ENCODE peak calls at places on chromosomes 11 and 22, in six cellular contexts. A, N, S, O, W and G are unnamed samples.

GRCh38 chr11:9158898-9159391 is 67.5 kb upstream of the SCUBE2 start:
- ATAC-seq in N (no peak), W (peak), O (peak), S (no peak), A (no peak), G (no peak)

GRCh38 chr22:42642801-42643631 is 2.6 kb upstream of the ATP5MGL start:
- ATAC-seq in S (no peak), N (no peak), A (no peak), O (no peak), W (no peak), G (no peak)

GRCh38 chr11:64048042-64048854 is 12.5 kb downstream of the FLRT1 start:
- ATAC-seq in W (no peak), N (peak), S (no peak), O (no peak), A (no peak), G (peak)

GRCh38 chr11:111808063-111808588 is 41.9 kb upstream of the PPP2R1B start:
- ATAC-seq in W (no peak), S (peak), N (no peak), A (no peak), O (no peak), G (no peak)

GRCh38 chr11:68164437-68164836 is 43.2 kb upstream of the CHKA start:
- ATAC-seq in A (no peak), S (no peak), W (peak), N (no peak), O (no peak), G (no peak)

GRCh38 chr11:3903207-3903896 is 47.9 kb downstream of the STIM1 start:
- ATAC-seq in O (no peak), A (no peak), W (no peak), S (no peak), N (no peak), G (no peak)

GRCh38 chr22:50107529-50107928 is 17.7 kb downstream of the MOV10L1 start:
- ATAC-seq in S (no peak), O (no peak), W (no peak), A (no peak), N (no peak), G (no peak)

GRCh38 chr22:41308054-41308453 is 6.7 kb downstream of the ZC3H7B start:
- ATAC-seq in A (no peak), O (peak), N (peak), S (no peak), W (peak), G (peak)

GRCh38 chr22:20991252-20992055 is 9.4 kb downstream of the LZTR1 start:
- ATAC-seq in A (no peak), W (no peak), O (no peak), S (no peak), N (no peak), G (no peak)

GRCh38 chr11:3926458-3927095 is 71.1 kb downstream of the STIM1 start:
- ATAC-seq in O (no peak), N (no peak), A (no peak), W (peak), S (no peak), G (no peak)

GRCh38 chr22:47129902-47130301 is 367.5 kb downstream of the TBC1D22A start:
- ATAC-seq in O (no peak), A (no peak), N (peak), S (no peak), W (no peak), G (no peak)

GRCh38 chr11:73380321-73380720 is 4.1 kb downstream of the RELT start:
- ATAC-seq in W (no peak), S (no peak), N (no peak), O (no peak), A (no peak), G (no peak)

GRCh38 chr22:33889748-33890147 is 30.5 kb downstream of the LARGE1 start:
- ATAC-seq in N (no peak), S (no peak), O (no peak), A (no peak), W (no peak), G (no peak)

GRCh38 chr11:64165842-64166635 is at the start of gene MACROD1:
- ATAC-seq in S (peak), W (peak), A (peak), N (peak), O (peak), G (peak)

GRCh38 chr11:116871248-116871647 is 33.8 kb upstream of the APOA1 start:
- ATAC-seq in W (peak), A (no peak), N (no peak), O (no peak), S (no peak), G (no peak)

GRCh38 chr22:44368611-44369010 is 55.9 kb upstream of the SHISAL1 start:
- ATAC-seq in A (no peak), O (no peak), S (no peak), W (no peak), N (no peak), G (no peak)

GRCh38 chr11:44949160-44950035 is 1.3 kb downstream of the TP53I11 start:
- ATAC-seq in S (no peak), N (peak), W (peak), O (peak), A (no peak), G (peak)

GRCh38 chr11:20360650-20361049 is 2.9 kb upstream of the HTATIP2 start:
- ATAC-seq in W (no peak), N (peak), O (no peak), S (no peak), A (no peak), G (no peak)

GRCh38 chr11:69014084-69014935 is 1.3 kb upstream of the MRGPRF start:
- ATAC-seq in A (peak), S (peak), N (no peak), W (peak), O (no peak), G (peak)

GRCh38 chr11:73325036-73325981 is 17.2 kb downstream of the ARHGEF17 start:
- ATAC-seq in N (no peak), W (peak), O (no peak), S (no peak), A (no peak), G (peak)

GRCh38 chr11:103587951-103588788 is 448.3 kb upstream of the DDI1 start:
- ATAC-seq in A (no peak), S (no peak), N (no peak), W (no peak), O (no peak), G (no peak)

GRCh38 chr22:45031629-45032403 is 22.0 kb upstream of the PHF21B start:
- ATAC-seq in O (no peak), S (no peak), W (no peak), A (no peak), N (no peak), G (no peak)

GRCh38 chr11:14698771-14699170 is 55.2 kb downstream of the PDE3B start:
- ATAC-seq in O (no peak), W (no peak), N (no peak), S (no peak), A (no peak), G (no peak)

GRCh38 chr11:33179431-33179830 is 18.2 kb upstream of the CSTF3 start:
- ATAC-seq in N (no peak), S (no peak), A (no peak), W (no peak), O (no peak), G (peak)

GRCh38 chr22:22070371-22070824 is 87.8 kb upstream of the TOP3B start:
- ATAC-seq in O (no peak), S (no peak), W (no peak), A (no peak), N (no peak), G (no peak)

GRCh38 chr11:111443032-111443431 is 64.0 kb upstream of the POU2AF1 start:
- ATAC-seq in W (no peak), A (no peak), N (no peak), S (no peak), O (no peak), G (no peak)

GRCh38 chr22:38503021-38503420 is 3.1 kb downstream of the DDX17 start:
- ATAC-seq in A (no peak), N (no peak), O (no peak), S (no peak), W (no peak), G (no peak)

GRCh38 chr22:37907036-37907954 is 1.2 kb downstream of the MICALL1 start:
- ATAC-seq in N (no peak), O (no peak), A (no peak), S (no peak), W (no peak), G (no peak)

GRCh38 chr22:38921126-38921525 is 36.3 kb upstream of the APOBEC3A start:
- ATAC-seq in S (no peak), O (peak), A (no peak), N (peak), W (no peak), G (no peak)

GRCh38 chr11:9629064-9629463 is 34.8 kb upstream of the SWAP70 start:
- ATAC-seq in W (no peak), S (no peak), N (no peak), A (no peak), O (no peak), G (no peak)

GRCh38 chr11:104462346-104462745 is 298.4 kb upstream of the PDGFD start:
- ATAC-seq in A (no peak), O (no peak), N (no peak), W (peak), S (no peak), G (no peak)

GRCh38 chr22:16783930-16784354 is 41.3 kb downstream of the XKR3 start:
- ATAC-seq in W (no peak), N (no peak), O (no peak), A (no peak), S (no peak), G (no peak)

GRCh38 chr22:20187777-20188566 is 37.1 kb upstream of the CCDC188 start:
- ATAC-seq in N (no peak), O (no peak), A (no peak), W (no peak), S (no peak), G (no peak)

GRCh38 chr11:96265236-96265737 is 77.7 kb downstream of the MAML2 start:
- ATAC-seq in N (no peak), S (no peak), A (no peak), O (no peak), W (no peak), G (no peak)

GRCh38 chr11:31915867-31916266 is 104.7 kb upstream of the PAX6 start:
- ATAC-seq in W (no peak), O (no peak), A (no peak), N (no peak), S (no peak), G (no peak)

GRCh38 chr11:40328890-40329617 is 1130.4 kb downstream of the LRRC4C start:
- ATAC-seq in S (peak), N (peak), W (peak), O (peak), A (no peak), G (peak)

GRCh38 chr11:71154406-71154805 is 98.0 kb downstream of the SHANK2 start:
- ATAC-seq in W (no peak), O (no peak), S (no peak), N (no peak), A (no peak), G (no peak)

GRCh38 chr11:134068829-134069425 is at the start of gene JAM3:
- ATAC-seq in N (peak), S (peak), W (peak), A (peak), O (peak), G (peak)
- TF ChIP-seq POLR2A in N (no peak), S (no peak), W (peak), A (peak), O (peak), G (peak)

DNA sequence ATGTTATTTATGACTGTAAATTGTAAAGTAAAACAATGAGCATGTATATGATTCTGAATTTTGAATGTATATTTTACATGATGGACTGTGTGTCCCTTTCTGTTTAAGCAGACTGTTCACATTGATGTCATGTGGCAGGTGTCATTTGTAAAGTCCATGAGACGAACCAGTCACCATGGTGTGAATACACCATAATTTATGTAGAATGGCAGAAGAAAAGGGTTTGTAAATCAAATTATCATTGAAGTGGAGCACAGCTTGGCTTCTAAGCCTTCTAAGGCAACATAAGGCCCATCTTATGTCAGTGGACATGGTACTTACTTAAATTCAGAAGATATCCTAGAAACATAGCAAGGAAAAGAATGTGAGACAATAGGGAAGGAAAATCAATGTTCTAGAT is 4.5 kb downstream of the MAP6 start:
- ATAC-seq in O (no peak), S (no peak), N (no peak), W (no peak), A (no peak), G (no peak)
- TF ChIP-seq POLR2A in O (no peak), S (no peak), N (no peak), W (no peak), A (no peak), G (no peak)

DNA sequence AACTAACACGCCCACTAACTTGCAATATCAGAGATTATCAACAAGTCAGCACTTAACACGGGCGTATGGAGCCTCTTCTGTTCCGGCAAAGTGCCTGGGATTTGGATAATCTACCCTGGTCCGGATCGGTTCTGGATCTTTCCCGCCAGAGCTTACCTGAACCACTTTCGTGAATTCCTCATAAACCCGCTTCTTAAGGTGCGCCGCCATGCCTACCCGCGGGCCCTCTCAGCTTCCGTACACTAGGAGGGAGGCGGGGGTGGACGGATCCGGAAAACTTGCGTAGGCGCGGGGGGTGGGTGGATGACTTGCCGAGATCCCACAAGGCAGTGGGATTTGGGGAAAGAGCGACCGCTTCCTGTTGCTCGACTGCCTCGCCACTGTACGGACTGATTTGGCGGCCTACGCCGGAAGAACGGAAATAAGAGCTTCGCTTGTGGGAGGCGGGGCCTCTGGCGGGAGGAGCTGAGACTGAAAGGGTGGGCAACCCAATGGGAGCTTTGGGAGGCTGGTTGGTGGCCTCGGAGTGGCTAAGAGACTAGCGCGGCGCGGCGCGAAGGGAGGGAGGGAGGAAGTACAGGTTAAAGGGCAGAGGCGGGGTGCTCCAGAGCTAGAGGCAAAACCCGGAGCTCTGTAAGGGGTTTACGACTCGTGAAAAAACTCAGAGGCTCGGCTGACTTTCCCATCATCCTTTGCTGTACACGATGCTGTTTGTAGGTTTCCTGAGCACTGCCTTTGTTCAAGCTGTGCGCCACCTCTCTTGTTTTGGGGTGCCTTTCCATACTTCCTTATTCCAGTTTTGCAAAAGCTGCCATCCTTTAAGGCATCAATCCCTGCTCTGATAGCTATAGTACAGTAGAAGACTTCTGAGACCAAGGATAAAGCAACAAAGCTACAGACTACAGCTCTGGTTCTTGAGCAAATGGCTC is at the start of gene INTS4:
- ATAC-seq in N (peak), W (peak), A (peak), O (peak), S (peak), G (peak)
- TF ChIP-seq POLR2A in N (peak), W (peak), A (peak), O (peak), S (no peak), G (no peak)

DNA sequence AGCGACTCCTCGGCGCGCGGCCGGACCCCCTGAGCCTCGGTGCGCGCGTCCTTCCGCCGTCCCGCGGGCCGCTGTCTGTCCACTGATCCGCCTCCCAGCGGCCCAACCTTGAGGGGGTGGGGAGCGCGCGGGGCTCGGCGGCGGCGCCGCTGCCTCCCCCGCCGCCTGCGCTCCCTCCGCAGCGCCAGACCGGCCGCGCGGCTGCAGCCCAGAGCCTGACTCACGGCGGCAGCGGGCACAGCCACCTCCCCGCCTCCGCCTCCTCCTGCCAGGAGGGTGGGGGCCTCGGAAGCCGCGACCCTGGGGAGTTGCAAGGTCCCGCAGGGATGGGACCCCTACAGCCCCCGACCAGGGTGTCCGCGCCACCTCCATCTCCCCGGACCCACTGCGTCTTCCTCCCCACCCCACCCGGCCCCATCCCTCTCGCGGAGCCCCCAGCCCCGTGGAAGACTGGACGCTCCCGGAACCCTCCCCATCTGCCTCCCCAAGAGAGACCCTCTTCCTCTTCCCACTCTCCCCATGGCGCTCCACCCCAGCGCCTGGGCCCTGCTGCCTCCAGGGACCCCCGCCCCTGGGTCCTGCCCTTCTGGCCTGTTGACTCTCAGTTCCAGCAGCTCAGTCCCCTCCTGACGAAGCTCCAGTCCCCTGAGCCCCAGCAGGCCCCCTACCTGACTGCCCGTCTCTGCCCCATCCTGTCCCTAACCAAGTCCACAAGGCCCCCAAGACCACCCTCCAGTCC is 1.2 kb downstream of the IFITM10 start:
- ATAC-seq in N (no peak), W (peak), O (peak), S (no peak), A (no peak), G (peak)
- TF ChIP-seq POLR2A in N (peak), W (no peak), O (no peak), S (no peak), A (no peak), G (no peak)

GRCh38 chr22:46069518-46070214 is 80.7 kb upstream of the PPARA start:
- ATAC-seq in A (peak), S (peak), W (peak), O (peak), N (peak), G (peak)
- TF ChIP-seq POLR2A in A (peak), S (peak), W (peak), O (peak), N (peak), G (peak)

GRCh38 chr11:119340335-119341221 is at the start of gene C1QTNF5:
- ATAC-seq in O (peak), S (no peak), W (peak), N (peak), A (peak), G (peak)
- TF ChIP-seq POLR2A in O (peak), S (no peak), W (no peak), N (no peak), A (peak), G (no peak)

GRCh38 chr22:29291215-29291614 is 15.2 kb upstream of the GAS2L1 start:
- ATAC-seq in A (no peak), N (no peak), O (no peak), W (no peak), S (no peak), G (no peak)
- TF ChIP-seq POLR2A in A (no peak), N (no peak), O (no peak), W (no peak), S (no peak), G (no peak)

GRCh38 chr11:61691378-61692156 is 11.4 kb downstream of the DAGLA start:
- ATAC-seq in W (no peak), O (no peak), A (no peak), N (no peak), S (no peak), G (no peak)

GRCh38 chr11:61693897-61694840 is 14.0 kb downstream of the DAGLA start:
- ATAC-seq in N (no peak), W (no peak), A (no peak), O (no peak), S (no peak), G (no peak)

GRCh38 chr11:61689164-61689496 is 8.9 kb downstream of the DAGLA start:
- ATAC-seq in O (no peak), W (no peak), S (no peak), A (no peak), N (no peak), G (no peak)

GRCh38 chr11:61688368-61689163 is 8.4 kb downstream of the DAGLA start:
- ATAC-seq in W (no peak), N (peak), A (peak), S (peak), O (peak), G (peak)

GRCh38 chr11:61690706-61691377 is 10.7 kb downstream of the DAGLA start:
- ATAC-seq in N (no peak), S (no peak), W (no peak), A (no peak), O (no peak), G (no peak)
- TF ChIP-seq POLR2A in N (no peak), S (no peak), W (no peak), A (no peak), O (no peak), G (no peak)

GRCh38 chr11:11810764-11811726 is 30.7 kb upstream of the USP47 start:
- ATAC-seq in W (no peak), O (no peak), S (no peak), A (no peak), N (no peak), G (no peak)
- TF ChIP-seq POLR2A in W (no peak), O (no peak), S (no peak), A (no peak), N (no peak), G (no peak)

GRCh38 chr11:57325735-57326048 is 940 bp upstream of the TNKS1BP1 start:
- ATAC-seq in O (peak), S (peak), W (no peak), N (peak), A (peak), G (peak)
- TF ChIP-seq POLR2A in O (no peak), S (peak), W (no peak), N (no peak), A (no peak), G (no peak)